ENCODE peak calls at places on chromosomes 1 and 21, in seven cellular contexts. D, W, U, F, M, Y and K are unnamed samples.

GRCh38 chr1:37890378-37891014 is 31.1 kb upstream of the MTF1 start:
- DNase-seq in D (no peak), W (no peak), U (peak), F (no peak), M (peak), Y (peak), K (peak)

GRCh38 chr1:1033009-1033587 is 13.2 kb downstream of the AGRN start:
- DNase-seq in D (peak), W (peak), U (peak), F (peak), M (peak), Y (peak), K (peak)

GRCh38 chr21:28794341-28794970 is 198.2 kb downstream of the LTN1 start:
- DNase-seq in D (no peak), W (no peak), U (no peak), F (no peak), M (no peak), Y (no peak), K (no peak)

GRCh38 chr1:36911631-36912364 is 122.5 kb downstream of the GRIK3 start:
- DNase-seq in D (no peak), W (no peak), U (no peak), F (no peak), M (no peak), Y (no peak), K (no peak)

GRCh38 chr1:2589331-2590232 is 3.0 kb downstream of the PRXL2B start:
- DNase-seq in D (no peak), W (no peak), U (no peak), F (no peak), M (no peak), Y (no peak), K (no peak)

GRCh38 chr1:18088077-18088594 is 19.5 kb upstream of the IGSF21 start:
- DNase-seq in D (no peak), W (no peak), U (no peak), F (no peak), M (no peak), Y (no peak), K (no peak)

GRCh38 chr1:49051647-49052046 is 275.0 kb upstream of the BEND5 start:
- DNase-seq in D (no peak), W (no peak), U (no peak), F (no peak), M (no peak), Y (no peak), K (no peak)

GRCh38 chr1:39003787-39004186 is 12.7 kb downstream of the AKIRIN1 start:
- DNase-seq in D (no peak), W (no peak), U (no peak), F (no peak), M (no peak), Y (no peak), K (no peak)

GRCh38 chr1:226444901-226445300 is 37.0 kb upstream of the PARP1 start:
- DNase-seq in D (no peak), W (peak), U (no peak), F (no peak), M (peak), Y (peak), K (peak)

GRCh38 chr1:30791853-30792252 is 34.3 kb upstream of the LAPTM5 start:
- DNase-seq in D (no peak), W (no peak), U (no peak), F (no peak), M (no peak), Y (no peak), K (no peak)

GRCh38 chr1:7561331-7561921 is 209.7 kb upstream of the VAMP3 start:
- DNase-seq in D (no peak), W (no peak), U (no peak), F (no peak), M (no peak), Y (no peak), K (no peak)

GRCh38 chr1:21024918-21025317 is 151.8 kb downstream of the EIF4G3 start:
- DNase-seq in D (no peak), W (no peak), U (no peak), F (no peak), M (no peak), Y (no peak), K (no peak)

GRCh38 chr1:14970115-14970798 is 183.3 kb upstream of the TMEM51 start:
- DNase-seq in D (peak), W (no peak), U (peak), F (no peak), M (peak), Y (peak), K (peak)

GRCh38 chr21:36535618-36536241 is 55.8 kb upstream of the CLDN14 start:
- DNase-seq in D (no peak), W (no peak), U (no peak), F (no peak), M (peak), Y (no peak), K (no peak)

GRCh38 chr1:232416026-232416568 is 213.8 kb downstream of the SIPA1L2 start:
- DNase-seq in D (no peak), W (no peak), U (no peak), F (no peak), M (no peak), Y (no peak), K (no peak)

GRCh38 chr1:79197421-79197820 is 190.9 kb upstream of the ADGRL4 start:
- DNase-seq in D (no peak), W (no peak), U (peak), F (no peak), M (no peak), Y (no peak), K (no peak)

GRCh38 chr1:46612937-46613660 is 3.5 kb downstream of the MOB3C start:
- DNase-seq in D (no peak), W (no peak), U (no peak), F (no peak), M (no peak), Y (peak), K (no peak)

GRCh38 chr1:240524356-240525071 is 87.4 kb downstream of the GREM2 start:
- DNase-seq in D (no peak), W (no peak), U (no peak), F (no peak), M (no peak), Y (no peak), K (no peak)

GRCh38 chr1:210262167-210262896 is 29.7 kb downstream of the SERTAD4 start:
- DNase-seq in D (no peak), W (no peak), U (peak), F (no peak), M (no peak), Y (no peak), K (no peak)

GRCh38 chr1:24742090-24742938 is 2.9 kb upstream of the CLIC4 start:
- DNase-seq in D (no peak), W (no peak), U (peak), F (no peak), M (peak), Y (no peak), K (peak)

GRCh38 chr1:161382214-161383019 is 14.7 kb upstream of the CFAP126 start:
- DNase-seq in D (no peak), W (no peak), U (peak), F (no peak), M (peak), Y (no peak), K (peak)

GRCh38 chr1:213268221-213268620 is 217.2 kb downstream of the RPS6KC1 start:
- DNase-seq in D (peak), W (no peak), U (no peak), F (no peak), M (no peak), Y (no peak), K (no peak)

GRCh38 chr21:33069994-33070811 is at the start of gene OLIG1:
- DNase-seq in D (no peak), W (no peak), U (no peak), F (no peak), M (no peak), Y (peak), K (peak)

GRCh38 chr1:177355575-177355974 is 184.8 kb downstream of the BRINP2 start:
- DNase-seq in D (no peak), W (no peak), U (peak), F (no peak), M (peak), Y (peak), K (peak)

GRCh38 chr1:205248793-205249601 is 21.3 kb downstream of the TMCC2 start:
- DNase-seq in D (no peak), W (no peak), U (no peak), F (no peak), M (no peak), Y (peak), K (no peak)

GRCh38 chr1:106266786-106267185 is 789.7 kb upstream of the PRMT6 start:
- DNase-seq in D (no peak), W (no peak), U (no peak), F (no peak), M (no peak), Y (no peak), K (no peak)

GRCh38 chr1:15833069-15833679 is 14.3 kb upstream of the SPEN start:
- DNase-seq in D (no peak), W (peak), U (peak), F (peak), M (no peak), Y (peak), K (peak)

GRCh38 chr21:40043423-40043822 is 176.2 kb downstream of the PCP4 start:
- DNase-seq in D (no peak), W (no peak), U (no peak), F (no peak), M (no peak), Y (no peak), K (no peak)

GRCh38 chr1:186188004-186188539 is 187.0 kb downstream of the TPR start:
- DNase-seq in D (peak), W (no peak), U (peak), F (no peak), M (no peak), Y (no peak), K (no peak)